ENCODE peak calls at places on chromosomes 1 and 21, in five cellular contexts. Y is uterus, R is suprapubic skin, L is thoracic aorta, A is mesendoderm. D is an unnamed sample. For H3K36me3, the result is how much of the 10 kb centered on the place peaks cover.

GRCh38 chr1:163980391-163980790 is 578.6 kb upstream of the PBX1 start:
- DNase-seq in Y (no peak), R (no peak), L (no peak), A (no peak), D (no peak)

GRCh38 chr1:21906173-21907078 is 30.7 kb downstream of the HSPG2 start:
- DNase-seq in Y (peak), R (peak), L (peak), A (no peak), D (no peak)

GRCh38 chr1:228226956-228227791 is 19.3 kb downstream of the OBSCN start:
- DNase-seq in Y (no peak), R (no peak), L (no peak), A (peak), D (peak)

GRCh38 chr1:73832276-73832825 is 365.6 kb downstream of the LRRIQ3 start:
- DNase-seq in Y (no peak), R (no peak), L (no peak), A (no peak), D (no peak)

GRCh38 chr1:49226758-49227157 is 450.1 kb upstream of the BEND5 start:
- DNase-seq in Y (no peak), R (no peak), L (no peak), A (no peak), D (no peak)

GRCh38 chr1:178311164-178311563 is 185.6 kb downstream of the CLEC20A start:
- DNase-seq in Y (no peak), R (no peak), L (no peak), A (no peak), D (no peak)

GRCh38 chr1:91836307-91837056 is 49.5 kb downstream of the TGFBR3 start:
- DNase-seq in Y (no peak), R (no peak), L (no peak), A (peak), D (no peak)

GRCh38 chr1:220874201-220874655 is 5.0 kb upstream of the HLX start:
- DNase-seq in Y (peak), R (no peak), L (no peak), A (peak), D (no peak)

GRCh38 chr21:44482581-44483287 is 27.4 kb downstream of the LRRC3 start:
- DNase-seq in Y (no peak), R (no peak), L (no peak), A (peak), D (no peak)

GRCh38 chr1:244322791-244323521 is 128.8 kb downstream of the ADSS2 start:
- DNase-seq in Y (peak), R (no peak), L (peak), A (peak), D (peak)

GRCh38 chr1:65691152-65691900 is 101.4 kb upstream of the PDE4B start:
- DNase-seq in Y (no peak), R (no peak), L (no peak), A (no peak), D (no peak)

GRCh38 chr1:201685485-201685884 is 143.5 kb upstream of the IPO9 start:
- DNase-seq in Y (no peak), R (no peak), L (no peak), A (no peak), D (no peak)
- H3K27ac ChIP-seq in Y (no peak), R (no peak), L (no peak), A (peak), D (no peak)

GRCh38 chr1:201786824-201787223 is 42.1 kb upstream of the IPO9 start:
- DNase-seq in Y (no peak), R (no peak), L (peak), A (no peak), D (no peak)
- H3K36me3 ChIP-seq in Y (under half), R (under half), L (half or more), A (under half), D (half or more)

GRCh38 chr1:67148516-67149178 is 13.9 kb upstream of the C1orf141 start:
- DNase-seq in Y (no peak), R (no peak), L (no peak), A (peak), D (no peak)
- H3K4me3 ChIP-seq in Y (no peak), R (no peak), L (no peak), A (no peak), D (no peak)

DNA sequence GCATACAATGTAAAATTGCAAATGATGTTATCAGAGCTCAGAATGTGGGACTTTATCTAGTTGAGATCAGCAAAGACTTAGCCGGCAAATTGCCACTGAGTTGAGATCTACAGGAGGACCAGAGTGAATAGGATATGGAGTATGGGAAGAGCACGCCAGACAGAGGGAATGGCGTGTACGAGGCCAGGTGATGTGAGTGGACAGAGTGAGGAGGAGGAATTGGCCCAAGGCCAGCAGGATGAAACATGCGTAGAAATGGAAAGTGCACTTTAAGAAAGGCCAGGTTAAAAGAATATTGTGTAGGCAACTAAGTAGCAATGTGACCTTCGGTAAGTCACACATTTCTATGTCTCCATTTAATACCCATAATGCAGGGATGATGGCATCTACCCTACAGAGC is 211.0 kb downstream of the ZP4 start:
- DNase-seq in Y (no peak), R (no peak), L (no peak), A (peak), D (no peak)
- H3K27ac ChIP-seq in Y (no peak), R (no peak), L (no peak), A (no peak), D (no peak)

GRCh38 chr1:212035123-212035834 is at the start of the genes DTL and INTS7:
- DNase-seq in Y (peak), R (peak), L (peak), A (peak), D (peak)

GRCh38 chr1:212035835-212036605 is 472 bp downstream of the DTL start:
- DNase-seq in Y (no peak), R (no peak), L (no peak), A (no peak), D (no peak)

GRCh38 chr1:212040629-212041028 is 5.1 kb downstream of the DTL start:
- DNase-seq in Y (no peak), R (no peak), L (no peak), A (no peak), D (no peak)

GRCh38 chr1:212037900-212038299 is 2.4 kb downstream of the DTL start:
- DNase-seq in Y (no peak), R (no peak), L (no peak), A (no peak), D (no peak)

DNA sequence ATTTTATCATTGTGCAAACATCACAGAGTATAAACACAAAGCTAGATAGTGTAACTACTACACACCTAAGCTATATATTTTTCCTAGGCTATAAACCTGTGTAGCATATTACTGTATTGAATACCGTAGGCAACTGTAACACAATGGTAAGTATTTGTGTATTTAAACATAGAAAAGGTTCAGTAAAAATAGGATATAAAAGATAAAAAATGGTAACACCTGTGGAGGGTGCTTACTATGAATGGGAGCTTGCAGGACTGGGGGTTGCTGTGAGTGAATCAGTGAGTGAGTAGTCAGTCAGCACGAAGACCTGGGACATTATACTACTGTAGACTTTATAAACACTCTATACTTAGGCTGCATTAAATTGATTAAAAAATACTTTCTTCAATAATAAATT is 4.1 kb downstream of the DTL start:
- DNase-seq in Y (no peak), R (no peak), L (no peak), A (no peak), D (no peak)
- H3K36me3 ChIP-seq in Y (under half), R (under half), L (under half), A (under half), D (under half)

GRCh38 chr21:42454791-42455190 is 41.2 kb downstream of the RSPH1 start:
- DNase-seq in Y (no peak), R (no peak), L (no peak), A (no peak), D (no peak)

GRCh38 chr21:42454221-42454570 is 41.8 kb downstream of the RSPH1 start:
- DNase-seq in Y (no peak), R (no peak), L (no peak), A (no peak), D (no peak)

GRCh38 chr21:42451941-42452340 is 44.1 kb downstream of the RSPH1 start:
- DNase-seq in Y (no peak), R (no peak), L (no peak), A (no peak), D (no peak)

GRCh38 chr21:42453301-42454220 is 42.5 kb downstream of the RSPH1 start:
- DNase-seq in Y (no peak), R (no peak), L (no peak), A (no peak), D (no peak)

DNA sequence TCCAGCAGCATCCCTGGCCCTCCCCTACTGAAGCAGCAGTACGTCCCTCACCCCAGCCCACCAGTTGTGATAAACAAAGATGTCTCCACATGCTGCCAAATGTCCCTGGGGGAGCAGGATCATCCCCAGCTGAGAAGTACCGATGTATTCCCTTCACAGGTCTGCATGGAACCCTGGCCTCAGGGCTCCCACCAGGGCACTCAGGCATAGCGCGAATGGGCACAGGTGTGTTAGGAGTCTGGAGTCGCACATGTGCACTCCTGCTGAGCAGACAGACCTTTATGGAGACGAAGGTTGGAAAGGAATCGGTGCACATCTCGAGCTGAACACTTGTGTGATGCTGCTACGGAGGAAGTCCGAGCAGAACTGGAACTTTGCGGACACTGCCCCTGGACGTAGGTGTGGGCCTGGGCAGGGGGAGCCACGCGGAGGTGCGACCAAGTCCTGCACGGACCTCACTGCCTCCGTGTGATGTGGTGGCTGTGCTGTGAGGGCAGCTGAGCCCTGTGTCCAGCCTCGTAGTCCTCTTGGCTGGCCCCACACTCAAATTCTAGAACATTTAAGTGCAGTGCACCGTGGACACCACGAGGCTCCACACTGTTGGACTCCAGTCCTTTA is 43.5 kb downstream of the RSPH1 start:
- DNase-seq in Y (no peak), R (no peak), L (no peak), A (no peak), D (no peak)
- H3K4me3 ChIP-seq in Y (no peak), R (no peak), L (no peak), A (no peak), D (no peak)

DNA sequence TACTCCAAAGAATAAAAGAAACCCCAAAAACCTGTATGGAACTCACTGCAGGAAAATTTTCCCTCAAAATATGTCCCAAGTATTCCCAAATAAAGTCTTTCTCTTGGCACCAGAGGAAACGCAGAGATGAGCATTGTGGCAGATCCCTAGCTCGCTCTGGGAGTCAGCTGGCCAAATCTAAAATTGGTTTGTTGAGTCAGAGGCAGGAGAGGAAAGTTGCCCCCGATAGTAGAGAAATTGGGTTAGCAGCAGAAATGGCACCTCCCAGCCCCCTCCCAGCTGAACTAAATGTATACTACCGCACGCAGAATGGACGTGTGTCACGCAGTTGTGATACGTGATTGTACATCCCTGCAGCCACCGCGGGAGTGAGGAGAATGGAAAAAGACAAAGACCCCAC is 39.9 kb upstream of the TARBP1 start:
- DNase-seq in Y (no peak), R (no peak), L (no peak), A (no peak), D (no peak)
- H3K27ac ChIP-seq in Y (peak), R (no peak), L (no peak), A (no peak), D (no peak)

GRCh38 chr1:109630881-109631512 is 11.4 kb downstream of the AMPD2 start:
- DNase-seq in Y (peak), R (no peak), L (no peak), A (no peak), D (no peak)
- H3K36me3 ChIP-seq in Y (under half), R (half or more), L (half or more), A (under half), D (half or more)

DNA sequence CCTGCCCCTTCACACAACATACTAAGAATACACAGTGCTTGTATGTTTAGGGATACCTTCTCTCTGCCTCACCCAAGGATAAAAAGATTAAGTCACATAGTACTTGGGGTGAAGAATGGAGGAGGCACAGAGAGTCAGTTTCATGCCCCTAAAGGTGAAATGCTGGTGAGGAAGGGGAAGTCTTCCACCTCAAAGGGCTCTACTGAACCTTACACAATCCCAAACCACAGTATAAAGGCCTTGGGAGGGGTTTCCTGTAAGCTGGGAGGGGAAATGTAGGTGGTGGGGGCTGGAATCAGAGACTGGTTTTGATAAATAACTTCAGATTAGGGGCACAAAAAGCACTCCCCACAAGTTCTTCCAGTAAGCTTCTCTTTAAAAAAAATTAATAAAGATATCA is 3.5 kb downstream of the MINDY1 start:
- DNase-seq in Y (no peak), R (no peak), L (no peak), A (no peak), D (no peak)
- H3K4me3 ChIP-seq in Y (no peak), R (peak), L (no peak), A (no peak), D (no peak)

GRCh38 chr1:9362488-9362887 is 69.8 kb downstream of the SPSB1 start:
- DNase-seq in Y (no peak), R (no peak), L (no peak), A (no peak), D (no peak)
- H3K27ac ChIP-seq in Y (no peak), R (no peak), L (peak), A (no peak), D (no peak)

D was measured in SJSA1.